ENCODE peak calls at places on chromosomes 13 and 19, in five cellular contexts. O, D, J, T and Z are unnamed samples.

GRCh38 chr19:21694171-21694906 is 73.0 kb downstream of the ZNF100 start:
- DNase-seq in O (no peak), J (no peak), D (no peak), T (no peak), Z (no peak)

GRCh38 chr13:22169473-22169872 is 498.6 kb downstream of the FGF9 start:
- DNase-seq in J (no peak), T (no peak), D (no peak), O (no peak), Z (no peak)

GRCh38 chr19:36605839-36606478 is 846 bp downstream of the ZNF382 start:
- DNase-seq in D (no peak), O (no peak), T (no peak), J (peak; percentile 30), Z (no peak)

GRCh38 chr13:50513528-50513863 is 330.0 kb downstream of the DLEU7 start:
- DNase-seq in J (no peak), T (no peak), O (no peak), D (no peak), Z (no peak)

GRCh38 chr19:18607222-18608101 is 863 bp upstream of the CRLF1 start:
- DNase-seq in T (no peak), J (no peak), D (no peak), O (no peak), Z (no peak)

GRCh38 chr13:37701972-37702371 is 103.4 kb upstream of the POSTN start:
- DNase-seq in O (no peak), J (peak; percentile 51), D (peak; percentile 92), T (no peak), Z (no peak)

GRCh38 chr13:74256969-74257368 is 122.8 kb upstream of the KLF12 start:
- DNase-seq in D (peak; percentile 40), O (peak; percentile 23), T (no peak), J (no peak), Z (no peak)

GRCh38 chr13:90974249-90974954 is 373.1 kb upstream of the MIR17HG start:
- DNase-seq in T (no peak), D (no peak), O (no peak), J (no peak), Z (no peak)

GRCh38 chr19:35058370-35058769 is 16.8 kb downstream of the HPN start:
- DNase-seq in D (no peak), T (no peak), O (no peak), J (no peak), Z (no peak)

GRCh38 chr19:6730153-6730804 is 7.1 kb downstream of the GPR108 start:
- DNase-seq in T (no peak), J (no peak), D (no peak), O (no peak), Z (no peak)

GRCh38 chr13:105193026-105193425 is 1342.4 kb downstream of the EFNB2 start:
- DNase-seq in D (no peak), O (no peak), T (no peak), J (no peak), Z (no peak)

GRCh38 chr19:40976724-40977123 is 14.4 kb upstream of the CYP2B6 start:
- DNase-seq in D (no peak), J (no peak), T (no peak), O (no peak), Z (no peak)
- TF ChIP-seq CTCF in D (no peak), J (no peak), T (no peak), O (no peak), Z (no peak)

GRCh38 chr13:101942535-101943157 is 459.2 kb downstream of the FGF14 start:
- DNase-seq in D (no peak), J (no peak), O (no peak), T (no peak), Z (no peak)

GRCh38 chr13:101946411-101946810 is 455.4 kb downstream of the FGF14 start:
- DNase-seq in D (no peak), J (no peak), O (no peak), T (no peak), Z (no peak)

GRCh38 chr13:101942038-101942437 is 459.8 kb downstream of the FGF14 start:
- DNase-seq in J (peak; percentile 28), T (peak; percentile 24), O (peak; percentile 33), D (peak; percentile 48), Z (no peak)

GRCh38 chr13:101941095-101941777 is 460.6 kb downstream of the FGF14 start:
- DNase-seq in D (no peak), O (no peak), T (no peak), J (no peak), Z (no peak)

DNA sequence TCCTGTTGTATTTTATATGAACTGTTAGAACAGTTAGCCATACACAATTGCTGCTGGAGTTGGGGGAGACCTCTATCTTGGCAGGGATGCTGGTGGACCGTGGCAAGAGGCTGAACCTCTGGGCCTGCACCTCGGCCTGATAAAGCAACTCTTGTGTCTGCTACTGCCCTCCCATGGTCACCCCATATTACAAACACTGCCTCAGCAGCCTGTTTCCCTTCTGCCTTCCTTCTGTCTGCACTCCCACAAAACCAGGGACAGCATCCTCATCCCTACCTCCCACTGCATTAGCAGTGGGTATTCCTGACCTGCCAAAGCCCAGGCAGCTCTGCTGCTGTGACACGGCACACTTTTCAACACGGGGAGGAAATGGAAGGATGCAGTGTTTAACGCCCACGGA is 456.4 kb downstream of the FGF14 start:
- DNase-seq in T (no peak), J (no peak), O (no peak), D (no peak), Z (no peak)
- TF ChIP-seq CTCF in T (no peak), J (no peak), O (no peak), D (no peak), Z (no peak)

DNA sequence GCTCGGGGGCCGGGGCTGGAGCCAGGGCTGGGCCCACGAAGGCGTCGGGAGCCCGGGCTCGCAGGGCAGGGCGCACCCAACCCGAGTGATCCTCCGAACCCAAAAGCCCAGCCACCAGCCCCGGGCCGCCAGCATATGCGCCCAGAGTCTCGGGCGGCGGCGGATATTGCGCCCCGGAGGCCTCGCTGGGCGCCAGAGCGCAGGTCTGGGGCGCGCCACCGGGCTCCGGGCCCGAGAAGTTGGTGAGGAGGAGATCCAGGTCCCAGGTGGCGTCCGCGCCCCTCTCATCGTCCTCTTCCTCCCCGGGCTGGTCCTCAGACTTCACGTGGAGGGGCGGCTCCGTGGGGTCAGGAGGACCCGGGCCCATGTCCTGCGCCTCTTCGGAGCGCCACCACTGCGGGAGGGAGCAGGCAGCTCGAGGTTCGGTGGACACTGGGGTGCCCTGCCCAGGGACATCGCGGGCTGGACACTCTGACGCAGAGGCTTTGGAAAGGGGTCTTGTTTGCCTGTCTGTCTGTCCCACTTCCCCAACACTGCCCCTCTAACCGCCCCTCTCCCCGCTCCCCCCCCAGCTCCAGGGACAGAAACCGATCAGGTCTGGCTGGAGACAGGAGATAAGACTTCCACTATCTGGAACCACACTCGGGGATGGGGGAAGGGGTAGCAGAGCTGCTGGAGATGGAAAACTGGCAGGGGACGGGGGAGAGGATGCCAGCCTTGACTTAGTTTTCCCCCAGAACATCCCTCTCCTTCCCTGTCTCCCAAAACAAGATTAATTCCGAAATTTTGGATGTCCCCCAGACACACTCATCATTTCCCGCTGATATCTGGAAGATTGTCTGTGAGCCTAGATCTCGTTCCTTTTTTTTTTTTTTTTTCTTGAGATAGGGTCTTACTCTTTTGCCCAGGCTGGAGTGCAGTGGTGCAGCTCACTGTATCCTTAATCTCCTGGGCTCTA is 973 bp downstream of the KLF1 start:
- DNase-seq in T (no peak), D (no peak), O (no peak), J (no peak), Z (no peak)
- TF ChIP-seq CTCF in T (no peak), D (no peak), O (no peak), J (no peak), Z (no peak)

GRCh38 chr19:39390759-39391592 is at the start of the genes MED29 and PAF1:
- DNase-seq in T (peak; percentile 83), J (peak; percentile 100), D (peak; percentile 100), O (peak; percentile 99), Z (peak; percentile 90)
- TF ChIP-seq CTCF in T (peak; percentile 33), J (peak; percentile 7), D (no peak), O (no peak), Z (no peak)

GRCh38 chr19:9885077-9885552 is 50.0 kb downstream of the PIN1 start:
- DNase-seq in J (no peak), D (peak; percentile 65), O (peak; percentile 40), T (no peak), Z (no peak)
- TF ChIP-seq CTCF in J (peak; percentile 14), D (peak; percentile 69), O (no peak), T (no peak), Z (no peak)

GRCh38 chr13:40992678-40993077 is 26.4 kb downstream of the ELF1 start:
- DNase-seq in O (no peak), T (no peak), D (peak; percentile 24), J (peak; percentile 28), Z (no peak)
- TF ChIP-seq CTCF in O (no peak), T (no peak), D (no peak), J (no peak), Z (no peak)

GRCh38 chr19:43126720-43127119 is 44.2 kb upstream of the PSG2 start:
- DNase-seq in T (no peak), O (no peak), D (no peak), J (no peak), Z (no peak)

DNA sequence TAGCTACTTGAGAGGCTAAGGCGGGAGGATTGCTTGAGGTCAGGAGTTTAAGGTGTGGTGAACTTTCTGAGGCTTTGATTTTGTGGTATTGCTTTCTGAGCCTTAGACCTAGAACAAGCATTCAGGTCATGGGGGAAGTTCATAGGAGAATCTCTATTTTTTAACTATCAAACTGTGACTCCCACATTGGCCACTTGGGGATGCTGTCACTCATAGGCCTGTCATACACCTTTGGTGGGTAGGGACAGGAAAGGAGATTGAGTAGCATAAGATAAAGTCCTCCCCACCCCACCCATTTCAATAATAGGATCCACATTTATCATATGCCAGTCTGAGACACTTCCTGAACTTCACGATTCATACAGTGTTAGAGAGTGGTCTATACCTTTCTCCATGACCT is 41.9 kb upstream of the PSG2 start:
- DNase-seq in T (no peak), O (no peak), D (no peak), J (no peak), Z (no peak)
- TF ChIP-seq CTCF in T (no peak), O (no peak), D (no peak), J (no peak), Z (no peak)

GRCh38 chr19:49210901-49211451 is 53.4 kb downstream of the TRPM4 start:
- DNase-seq in T (no peak), J (no peak), O (no peak), D (no peak), Z (no peak)

GRCh38 chr19:49216076-49216475 is 58.5 kb downstream of the TRPM4 start:
- DNase-seq in J (no peak), D (peak; percentile 57), O (no peak), T (no peak), Z (no peak)

GRCh38 chr19:49214701-49215100 is 57.1 kb downstream of the TRPM4 start:
- DNase-seq in J (no peak), O (no peak), T (no peak), D (no peak), Z (no peak)

GRCh38 chr19:49212302-49212701 is 54.7 kb downstream of the TRPM4 start:
- DNase-seq in T (no peak), O (no peak), D (peak; percentile 18), J (no peak), Z (no peak)

DNA sequence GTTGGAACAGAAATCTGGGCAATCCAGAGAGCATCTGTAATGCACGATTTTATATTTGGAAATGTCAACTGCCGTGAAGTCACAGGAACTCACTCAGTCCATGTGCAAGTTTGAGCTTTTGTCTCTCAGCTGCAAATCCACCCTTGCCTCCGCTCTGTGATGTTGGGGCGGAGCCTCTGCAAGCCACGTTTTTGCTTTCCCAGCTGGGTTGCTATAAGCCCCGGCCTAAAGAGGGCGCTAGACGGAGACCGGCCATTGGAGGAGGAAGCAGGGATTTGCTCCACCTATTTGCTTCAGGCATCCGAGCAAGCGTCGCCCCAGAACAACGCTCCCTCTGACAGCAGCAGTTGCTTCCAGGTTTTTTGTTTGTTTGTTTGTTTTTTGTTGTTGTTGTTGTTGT is 56.2 kb downstream of the TRPM4 start:
- DNase-seq in O (no peak), D (no peak), J (no peak), T (no peak), Z (no peak)
- TF ChIP-seq CTCF in O (no peak), D (peak; percentile 15), J (peak; percentile 22), T (peak; percentile 27), Z (no peak)